ENCODE peak calls at places on chromosomes 12 and 14, in eight cellular contexts. M, X, H, U, Y, B, L and J are unnamed samples.

GRCh38 chr14:50542941-50543418 is 10.6 kb upstream of the MAP4K5 start:
- DNase-seq in M (no peak), X (no peak), H (peak), U (peak), Y (peak), B (no peak), L (no peak), J (no peak)

GRCh38 chr12:62248873-62249272 is 11.3 kb upstream of the USP15 start:
- DNase-seq in M (no peak), X (no peak), H (no peak), U (peak), Y (no peak), B (no peak), L (no peak), J (no peak)

GRCh38 chr12:107584523-107584922 is 101.1 kb upstream of the PWP1 start:
- DNase-seq in M (no peak), X (no peak), H (no peak), U (peak), Y (no peak), B (no peak), L (no peak), J (no peak)

GRCh38 chr12:101021911-101022388 is 188.1 kb downstream of the SLC5A8 start:
- DNase-seq in M (no peak), X (no peak), H (peak), U (peak), Y (no peak), B (no peak), L (no peak), J (no peak)

GRCh38 chr12:111413442-111414086 is 7.8 kb downstream of the SH2B3 start:
- DNase-seq in M (no peak), X (no peak), H (peak), U (peak), Y (no peak), B (no peak), L (no peak), J (peak)

GRCh38 chr12:94187351-94187750 is 39.0 kb downstream of the PLXNC1 start:
- DNase-seq in M (no peak), X (no peak), H (no peak), U (no peak), Y (no peak), B (no peak), L (no peak), J (no peak)

GRCh38 chr12:56146492-56147460 is 5.6 kb upstream of the MYL6B start:
- DNase-seq in M (no peak), X (no peak), H (no peak), U (peak), Y (no peak), B (no peak), L (no peak), J (no peak)

GRCh38 chr14:77203611-77204456 is 22.2 kb downstream of the TMEM63C start:
- DNase-seq in M (no peak), X (peak), H (no peak), U (peak), Y (no peak), B (no peak), L (no peak), J (no peak)

GRCh38 chr12:74891276-74891675 is 318.4 kb downstream of the KCNC2 start:
- DNase-seq in M (no peak), X (no peak), H (no peak), U (no peak), Y (no peak), B (no peak), L (no peak), J (no peak)

GRCh38 chr14:87698496-87698895 is 294.5 kb downstream of the GALC start:
- DNase-seq in M (no peak), X (no peak), H (no peak), U (no peak), Y (no peak), B (no peak), L (no peak), J (no peak)

GRCh38 chr14:21106506-21107359 is 5.9 kb downstream of the TMEM253 start:
- DNase-seq in M (no peak), X (peak), H (peak), U (peak), Y (peak), B (peak), L (peak), J (peak)

GRCh38 chr14:42930058-42930457 is 1323.4 kb downstream of the LRFN5 start:
- DNase-seq in M (no peak), X (no peak), H (peak), U (no peak), Y (no peak), B (no peak), L (no peak), J (no peak)

GRCh38 chr14:50260511-50260910 is 29.1 kb upstream of the SOS2 start:
- DNase-seq in M (no peak), X (no peak), H (peak), U (peak), Y (no peak), B (no peak), L (no peak), J (no peak)

GRCh38 chr14:96725232-96725631 is 72.0 kb upstream of the VRK1 start:
- DNase-seq in M (no peak), X (no peak), H (no peak), U (no peak), Y (no peak), B (no peak), L (no peak), J (no peak)

GRCh38 chr14:99683619-99684355 is at the start of gene CYP46A1:
- DNase-seq in M (peak), X (peak), H (peak), U (peak), Y (peak), B (peak), L (peak), J (peak)
- TF ChIP-seq POLR2A in M (no peak), X (no peak), H (no peak), U (no peak), Y (no peak), B (no peak), L (no peak), J (peak)

DNA sequence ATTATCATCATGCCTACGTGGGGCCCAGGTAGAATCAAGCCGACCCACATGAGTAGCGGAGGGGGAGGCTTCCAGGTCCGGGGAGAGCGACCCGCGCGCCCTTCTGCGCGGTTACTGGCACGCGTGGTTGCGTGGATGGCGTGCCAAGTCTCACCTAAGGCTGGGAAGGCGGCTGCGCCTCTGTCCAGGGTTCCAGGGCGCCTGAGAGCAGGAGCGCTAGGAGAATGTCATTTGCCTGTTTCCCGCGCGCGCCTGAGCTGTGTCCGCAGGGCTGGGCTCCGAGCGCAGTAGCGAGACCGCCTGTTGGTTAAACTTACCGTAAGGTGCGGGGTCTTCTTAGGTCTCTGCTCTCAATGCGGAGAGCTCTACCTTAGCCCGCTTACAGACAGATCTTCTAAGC is 1539.3 kb upstream of the TMEM132C start:
- DNase-seq in M (no peak), X (no peak), H (no peak), U (no peak), Y (no peak), B (no peak), L (peak), J (no peak)
- H3K4me3 ChIP-seq in M (no peak), X (no peak), H (no peak), U (no peak), Y (no peak), B (no peak), L (peak), J (no peak)

DNA sequence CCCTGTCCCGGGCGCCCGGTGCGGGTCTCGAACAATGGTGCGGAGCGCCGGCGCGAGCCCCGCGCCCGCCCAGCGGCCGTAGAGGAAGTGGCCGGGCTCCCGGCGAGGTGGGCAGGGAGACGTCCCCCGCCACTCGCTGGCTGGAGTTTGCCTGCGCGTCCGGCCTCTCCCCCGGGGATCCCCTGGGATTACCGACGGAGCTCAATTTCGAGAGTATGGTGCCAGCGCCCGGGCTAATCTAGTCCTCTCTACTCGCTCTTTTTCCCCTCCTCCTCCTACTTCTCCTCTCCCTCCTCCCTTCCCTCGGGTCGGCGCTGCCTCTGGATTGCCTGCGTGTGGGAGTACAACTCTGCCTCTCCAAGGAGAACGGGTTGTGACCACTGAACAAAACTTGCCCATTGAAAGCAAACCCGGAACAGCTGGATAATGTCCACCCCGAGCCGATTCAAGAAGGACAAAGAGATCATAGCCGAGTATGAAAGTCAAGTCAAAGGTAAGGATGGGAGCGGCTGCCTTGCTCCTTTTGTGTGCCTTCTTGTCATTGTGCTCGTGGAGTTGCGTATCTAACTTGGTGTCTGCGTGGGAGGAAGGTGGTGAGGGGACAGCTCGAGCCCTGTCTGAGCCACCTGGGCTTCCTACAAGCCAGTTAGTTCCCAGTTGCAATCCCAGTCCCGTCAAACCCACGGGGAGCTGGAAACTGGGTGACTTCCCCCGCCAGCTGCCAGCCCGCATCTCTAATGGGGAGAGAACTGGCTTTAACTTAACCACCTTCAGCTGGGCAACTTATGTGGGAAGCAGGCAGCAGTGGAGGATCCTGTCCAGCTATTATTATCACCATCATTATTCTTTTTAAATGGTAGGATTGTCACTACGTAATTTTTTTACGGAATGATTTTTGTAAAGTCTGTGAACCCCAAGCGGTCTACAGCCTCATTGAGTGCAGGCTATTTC is at the start of gene SRGAP1:
- DNase-seq in M (no peak), X (peak), H (peak), U (peak), Y (peak), B (peak), L (no peak), J (peak)
- TF ChIP-seq POLR2A in M (no peak), X (no peak), H (peak), U (peak), Y (no peak), B (no peak), L (no peak), J (no peak)

DNA sequence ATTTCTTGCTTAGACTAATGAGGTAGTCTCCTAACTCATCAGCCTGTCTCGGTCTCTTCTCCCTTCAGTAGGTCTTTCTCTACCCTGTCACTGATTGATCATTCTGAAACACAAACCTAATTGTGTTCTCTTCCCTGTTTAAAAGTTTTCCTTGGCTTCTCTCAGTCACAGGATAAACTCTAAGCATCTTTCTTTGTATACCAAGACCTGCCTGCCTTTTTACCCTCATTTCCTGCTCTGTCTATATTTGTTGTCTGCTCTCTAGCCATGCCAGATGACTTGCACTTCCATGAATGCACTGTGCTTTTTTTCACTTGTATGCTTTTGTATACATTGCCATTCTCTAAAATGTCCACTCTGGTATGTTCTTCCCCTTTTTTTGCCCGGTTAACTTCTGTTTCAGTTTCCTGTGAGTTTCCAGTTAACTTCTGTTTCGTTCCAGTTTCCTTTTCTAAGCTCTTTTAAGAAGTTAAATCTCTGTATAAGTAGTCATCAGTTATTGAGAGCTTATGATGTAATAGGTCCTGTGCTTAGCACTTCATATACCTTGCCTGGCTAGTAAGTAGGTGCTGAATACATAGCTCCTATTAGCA is 12.8 kb downstream of the DIP2B start:
- DNase-seq in M (no peak), X (no peak), H (peak), U (no peak), Y (no peak), B (no peak), L (no peak), J (no peak)
- H3K4me3 ChIP-seq in M (no peak), X (no peak), H (peak), U (no peak), Y (no peak), B (no peak), L (no peak), J (no peak)

GRCh38 chr14:24334431-24335271 is at the start of gene ADCY4:
- DNase-seq in M (no peak), X (no peak), H (no peak), U (no peak), Y (no peak), B (no peak), L (peak), J (peak)
- TF ChIP-seq POLR2A in M (no peak), X (no peak), H (no peak), U (peak), Y (no peak), B (no peak), L (no peak), J (no peak)